ENCODE peak calls at places on chromosomes 16 and 17, in eight cellular contexts. One of them, this sample, is unnamed. For H3K4me1, the result is how much of the 10 kb centered on the place peaks cover.

GRCh38 chr17:42182927-42183734 is 2.1 kb downstream of the HCRT start:
- DNase-seq in A549: peak
- DNase-seq in neuronal stem cell: no peak
- DNase-seq in mammary epithelial cell: peak
- DNase-seq in body of pancreas: no peak
- DNase-seq in CD4-positive, CD25-positive, alpha-beta regulatory T cell: no peak
- DNase-seq in left ventricle myocardium inferior: no peak
- DNase-seq in cardiac muscle cell: peak
- DNase-seq in this sample: no peak

GRCh38 chr16:11449716-11450115 is 104.5 kb downstream of the RMI2 start:
- DNase-seq in A549: no peak
- DNase-seq in neuronal stem cell: no peak
- DNase-seq in mammary epithelial cell: no peak
- DNase-seq in body of pancreas: no peak
- DNase-seq in CD4-positive, CD25-positive, alpha-beta regulatory T cell: no peak
- DNase-seq in left ventricle myocardium inferior: no peak
- DNase-seq in cardiac muscle cell: no peak
- DNase-seq in this sample: no peak

GRCh38 chr17:64572682-64573154 is 65.9 kb downstream of the CEP95 start:
- DNase-seq in A549: peak
- DNase-seq in neuronal stem cell: no peak
- DNase-seq in mammary epithelial cell: no peak
- DNase-seq in body of pancreas: no peak
- DNase-seq in CD4-positive, CD25-positive, alpha-beta regulatory T cell: no peak
- DNase-seq in left ventricle myocardium inferior: no peak
- DNase-seq in cardiac muscle cell: peak
- DNase-seq in this sample: peak

GRCh38 chr16:89953671-89954406 is 5.3 kb downstream of the DEF8 start:
- DNase-seq in A549: no peak
- DNase-seq in neuronal stem cell: no peak
- DNase-seq in mammary epithelial cell: no peak
- DNase-seq in body of pancreas: no peak
- DNase-seq in CD4-positive, CD25-positive, alpha-beta regulatory T cell: no peak
- DNase-seq in left ventricle myocardium inferior: no peak
- DNase-seq in cardiac muscle cell: no peak
- DNase-seq in this sample: no peak

GRCh38 chr17:39781028-39781800 is 43.5 kb downstream of the GRB7 start:
- DNase-seq in A549: no peak
- DNase-seq in neuronal stem cell: no peak
- DNase-seq in mammary epithelial cell: no peak
- DNase-seq in body of pancreas: no peak
- DNase-seq in CD4-positive, CD25-positive, alpha-beta regulatory T cell: no peak
- DNase-seq in left ventricle myocardium inferior: no peak
- DNase-seq in cardiac muscle cell: peak
- DNase-seq in this sample: no peak

GRCh38 chr17:28480278-28480677 is 6.8 kb downstream of the SLC13A2 start:
- DNase-seq in A549: no peak
- DNase-seq in neuronal stem cell: no peak
- DNase-seq in mammary epithelial cell: peak
- DNase-seq in body of pancreas: no peak
- DNase-seq in CD4-positive, CD25-positive, alpha-beta regulatory T cell: no peak
- DNase-seq in left ventricle myocardium inferior: no peak
- DNase-seq in cardiac muscle cell: no peak
- DNase-seq in this sample: no peak

GRCh38 chr17:12603566-12603965 is 62.1 kb upstream of the MYOCD start:
- DNase-seq in A549: no peak
- DNase-seq in neuronal stem cell: no peak
- DNase-seq in mammary epithelial cell: no peak
- DNase-seq in body of pancreas: no peak
- DNase-seq in CD4-positive, CD25-positive, alpha-beta regulatory T cell: no peak
- DNase-seq in left ventricle myocardium inferior: no peak
- DNase-seq in cardiac muscle cell: no peak
- DNase-seq in this sample: no peak

GRCh38 chr17:12994341-12995074 is 23.3 kb downstream of the ELAC2 start:
- DNase-seq in A549: no peak
- DNase-seq in neuronal stem cell: no peak
- DNase-seq in mammary epithelial cell: no peak
- DNase-seq in body of pancreas: no peak
- DNase-seq in CD4-positive, CD25-positive, alpha-beta regulatory T cell: no peak
- DNase-seq in left ventricle myocardium inferior: no peak
- DNase-seq in cardiac muscle cell: no peak
- DNase-seq in this sample: no peak

GRCh38 chr16:9138731-9139501 is 47.5 kb downstream of the HAPSTR1 start:
- DNase-seq in A549: peak
- DNase-seq in neuronal stem cell: peak
- DNase-seq in mammary epithelial cell: no peak
- DNase-seq in body of pancreas: peak
- DNase-seq in CD4-positive, CD25-positive, alpha-beta regulatory T cell: peak
- DNase-seq in left ventricle myocardium inferior: peak
- DNase-seq in cardiac muscle cell: peak
- DNase-seq in this sample: peak

GRCh38 chr17:51119415-51120356 is 982 bp downstream of the SPAG9 start:
- DNase-seq in A549: peak
- DNase-seq in neuronal stem cell: peak
- DNase-seq in mammary epithelial cell: peak
- DNase-seq in body of pancreas: peak
- DNase-seq in CD4-positive, CD25-positive, alpha-beta regulatory T cell: peak
- DNase-seq in left ventricle myocardium inferior: peak
- DNase-seq in cardiac muscle cell: peak
- DNase-seq in this sample: peak

GRCh38 chr16:57616241-57616640 is 12.2 kb upstream of the ADGRG1 start:
- DNase-seq in A549: no peak
- DNase-seq in neuronal stem cell: no peak
- DNase-seq in mammary epithelial cell: no peak
- DNase-seq in body of pancreas: peak
- DNase-seq in CD4-positive, CD25-positive, alpha-beta regulatory T cell: no peak
- DNase-seq in left ventricle myocardium inferior: no peak
- DNase-seq in cardiac muscle cell: no peak
- DNase-seq in this sample: no peak

GRCh38 chr17:57264776-57265175 is 8.5 kb downstream of the MSI2 start:
- DNase-seq in A549: no peak
- DNase-seq in neuronal stem cell: no peak
- DNase-seq in mammary epithelial cell: peak
- DNase-seq in body of pancreas: no peak
- DNase-seq in CD4-positive, CD25-positive, alpha-beta regulatory T cell: no peak
- DNase-seq in left ventricle myocardium inferior: no peak
- DNase-seq in cardiac muscle cell: no peak
- DNase-seq in this sample: no peak

GRCh38 chr16:678858-679807 is 1.1 kb upstream of the STUB1 start:
- DNase-seq in A549: peak
- DNase-seq in neuronal stem cell: peak
- DNase-seq in mammary epithelial cell: peak
- DNase-seq in body of pancreas: peak
- DNase-seq in CD4-positive, CD25-positive, alpha-beta regulatory T cell: peak
- DNase-seq in left ventricle myocardium inferior: peak
- DNase-seq in cardiac muscle cell: peak
- DNase-seq in this sample: peak

GRCh38 chr16:49698931-49699715 is 156.8 kb downstream of the ZNF423 start:
- DNase-seq in A549: no peak
- DNase-seq in neuronal stem cell: no peak
- DNase-seq in mammary epithelial cell: no peak
- DNase-seq in body of pancreas: no peak
- DNase-seq in CD4-positive, CD25-positive, alpha-beta regulatory T cell: no peak
- DNase-seq in left ventricle myocardium inferior: peak
- DNase-seq in cardiac muscle cell: peak
- DNase-seq in this sample: no peak

GRCh38 chr16:49701867-49702494 is 153.9 kb downstream of the ZNF423 start:
- DNase-seq in A549: no peak
- DNase-seq in neuronal stem cell: peak
- DNase-seq in mammary epithelial cell: no peak
- DNase-seq in body of pancreas: peak
- DNase-seq in CD4-positive, CD25-positive, alpha-beta regulatory T cell: no peak
- DNase-seq in left ventricle myocardium inferior: peak
- DNase-seq in cardiac muscle cell: peak
- DNase-seq in this sample: no peak

GRCh38 chr16:49700928-49701685 is 154.8 kb downstream of the ZNF423 start:
- DNase-seq in A549: no peak
- DNase-seq in neuronal stem cell: no peak
- DNase-seq in mammary epithelial cell: no peak
- DNase-seq in body of pancreas: no peak
- DNase-seq in CD4-positive, CD25-positive, alpha-beta regulatory T cell: no peak
- DNase-seq in left ventricle myocardium inferior: no peak
- DNase-seq in cardiac muscle cell: peak
- DNase-seq in this sample: no peak

GRCh38 chr16:49699718-49700117 is 156.2 kb downstream of the ZNF423 start:
- DNase-seq in A549: no peak
- DNase-seq in neuronal stem cell: no peak
- DNase-seq in mammary epithelial cell: no peak
- DNase-seq in body of pancreas: no peak
- DNase-seq in CD4-positive, CD25-positive, alpha-beta regulatory T cell: no peak
- DNase-seq in left ventricle myocardium inferior: peak
- DNase-seq in cardiac muscle cell: no peak
- DNase-seq in this sample: no peak

DNA sequence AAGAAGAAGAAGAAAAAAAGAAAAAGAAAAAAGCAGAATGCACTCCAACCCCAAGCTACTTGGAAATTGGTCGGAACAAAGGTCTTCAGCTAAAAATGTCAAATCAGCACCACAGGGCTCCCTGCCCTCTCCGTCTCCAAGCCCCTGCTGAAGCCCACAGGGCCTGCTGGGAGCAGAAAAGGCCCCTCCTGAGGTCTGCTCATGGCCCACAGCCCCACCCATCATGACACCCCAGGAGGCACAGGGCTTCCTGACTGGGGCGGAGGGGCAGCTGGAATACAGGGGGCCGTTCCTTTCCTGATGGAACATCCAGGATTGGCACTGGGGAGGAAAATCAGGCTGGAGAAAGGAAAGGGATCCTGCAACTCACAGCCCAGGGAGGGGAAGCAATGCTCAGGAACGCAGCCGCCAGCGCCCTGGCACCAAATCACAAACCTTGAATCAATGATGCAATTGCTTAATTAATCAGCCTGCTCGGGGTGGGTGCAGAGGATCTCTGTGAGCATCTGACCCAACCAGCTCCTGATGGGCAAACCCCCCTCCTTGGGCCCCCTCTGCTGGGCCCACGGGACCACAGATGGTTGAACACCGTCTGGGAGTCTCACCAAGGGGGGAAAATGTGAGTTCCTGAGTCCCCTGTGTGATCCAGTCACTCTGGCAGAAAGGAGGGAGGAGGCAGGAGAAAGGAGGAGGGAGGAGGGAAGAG is 155.5 kb downstream of the ZNF423 start:
- DNase-seq in A549: no peak
- DNase-seq in neuronal stem cell: peak
- DNase-seq in mammary epithelial cell: no peak
- DNase-seq in body of pancreas: no peak
- DNase-seq in CD4-positive, CD25-positive, alpha-beta regulatory T cell: no peak
- DNase-seq in left ventricle myocardium inferior: peak
- DNase-seq in cardiac muscle cell: no peak
- DNase-seq in this sample: no peak
- H3K4me1 ChIP-seq in A549: under half
- H3K4me1 ChIP-seq in neuronal stem cell: half or more
- H3K4me1 ChIP-seq in mammary epithelial cell: under half
- H3K4me1 ChIP-seq in body of pancreas: under half
- H3K4me1 ChIP-seq in CD4-positive, CD25-positive, alpha-beta regulatory T cell: under half
- H3K4me1 ChIP-seq in left ventricle myocardium inferior: half or more
- H3K4me1 ChIP-seq in cardiac muscle cell: half or more
- H3K4me1 ChIP-seq in this sample: under half

GRCh38 chr16:78184554-78185183 is 85.2 kb downstream of the WWOX start:
- DNase-seq in A549: peak
- DNase-seq in neuronal stem cell: no peak
- DNase-seq in mammary epithelial cell: no peak
- DNase-seq in body of pancreas: no peak
- DNase-seq in CD4-positive, CD25-positive, alpha-beta regulatory T cell: no peak
- DNase-seq in left ventricle myocardium inferior: no peak
- DNase-seq in cardiac muscle cell: no peak
- DNase-seq in this sample: peak
- H3K4me3 ChIP-seq in A549: no peak
- H3K4me3 ChIP-seq in neuronal stem cell: no peak
- H3K4me3 ChIP-seq in mammary epithelial cell: no peak
- H3K4me3 ChIP-seq in body of pancreas: no peak
- H3K4me3 ChIP-seq in CD4-positive, CD25-positive, alpha-beta regulatory T cell: no peak
- H3K4me3 ChIP-seq in left ventricle myocardium inferior: no peak
- H3K4me3 ChIP-seq in cardiac muscle cell: no peak
- H3K4me3 ChIP-seq in this sample: peak

GRCh38 chr17:27473190-27473747 is 17.0 kb downstream of the KSR1 start:
- DNase-seq in A549: no peak
- DNase-seq in neuronal stem cell: no peak
- DNase-seq in mammary epithelial cell: no peak
- DNase-seq in body of pancreas: no peak
- DNase-seq in CD4-positive, CD25-positive, alpha-beta regulatory T cell: no peak
- DNase-seq in left ventricle myocardium inferior: no peak
- DNase-seq in cardiac muscle cell: no peak
- DNase-seq in this sample: no peak
- H3K4me1 ChIP-seq in A549: under half
- H3K4me1 ChIP-seq in neuronal stem cell: under half
- H3K4me1 ChIP-seq in mammary epithelial cell: under half
- H3K4me1 ChIP-seq in body of pancreas: half or more
- H3K4me1 ChIP-seq in CD4-positive, CD25-positive, alpha-beta regulatory T cell: half or more
- H3K4me1 ChIP-seq in left ventricle myocardium inferior: half or more
- H3K4me1 ChIP-seq in cardiac muscle cell: under half
- H3K4me1 ChIP-seq in this sample: under half

GRCh38 chr17:83200746-83201145 is 121.3 kb downstream of the METRNL start:
- DNase-seq in A549: no peak
- DNase-seq in neuronal stem cell: no peak
- DNase-seq in mammary epithelial cell: no peak
- DNase-seq in body of pancreas: no peak
- DNase-seq in CD4-positive, CD25-positive, alpha-beta regulatory T cell: no peak
- DNase-seq in left ventricle myocardium inferior: peak
- DNase-seq in cardiac muscle cell: no peak
- DNase-seq in this sample: no peak
- H3K4me3 ChIP-seq in A549: no peak
- H3K4me3 ChIP-seq in neuronal stem cell: no peak
- H3K4me3 ChIP-seq in mammary epithelial cell: no peak
- H3K4me3 ChIP-seq in body of pancreas: no peak
- H3K4me3 ChIP-seq in CD4-positive, CD25-positive, alpha-beta regulatory T cell: no peak
- H3K4me3 ChIP-seq in left ventricle myocardium inferior: no peak
- H3K4me3 ChIP-seq in cardiac muscle cell: no peak
- H3K4me3 ChIP-seq in this sample: no peak

GRCh38 chr16:85045641-85046471 is 18.3 kb downstream of the KIAA0513 start:
- DNase-seq in A549: no peak
- DNase-seq in neuronal stem cell: no peak
- DNase-seq in mammary epithelial cell: no peak
- DNase-seq in body of pancreas: no peak
- DNase-seq in CD4-positive, CD25-positive, alpha-beta regulatory T cell: no peak
- DNase-seq in left ventricle myocardium inferior: no peak
- DNase-seq in cardiac muscle cell: no peak
- DNase-seq in this sample: no peak
- H3K4me1 ChIP-seq in A549: under half
- H3K4me1 ChIP-seq in neuronal stem cell: under half
- H3K4me1 ChIP-seq in mammary epithelial cell: under half
- H3K4me1 ChIP-seq in body of pancreas: under half
- H3K4me1 ChIP-seq in CD4-positive, CD25-positive, alpha-beta regulatory T cell: under half
- H3K4me1 ChIP-seq in left ventricle myocardium inferior: under half
- H3K4me1 ChIP-seq in cardiac muscle cell: under half
- H3K4me1 ChIP-seq in this sample: under half

This sample was measured in PC-3.